ENCODE peak calls at places on chromosomes 13 and 19, in six cellular contexts. V is upper lobe of left lung, L is dorsolateral prefrontal cortex, Y is pancreas, H is brain microvascular endothelial cell, N is RWPE1. A is an unnamed sample.
A peak's percentile ranks its signal among the peaks of the same experiment; 100 is the strongest.

GRCh38 chr13:45500492-45501174 is 35.9 kb downstream of the COG3 start:
- DNase-seq in L (no peak), N (peak; percentile 26), H (peak; percentile 88), Y (no peak), V (no peak), A (no peak)

GRCh38 chr19:2462635-2463421 is 6.1 kb upstream of the LMNB2 start:
- DNase-seq in N (peak; percentile 40), V (peak; percentile 77), L (peak; percentile 86), Y (peak; percentile 91), H (peak; percentile 92), A (peak; percentile 66)

GRCh38 chr19:33486936-33487793 is 34.4 kb downstream of the PEPD start:
- DNase-seq in H (no peak), L (peak; percentile 57), N (no peak), V (no peak), Y (no peak), A (no peak)

GRCh38 chr19:39971380-39971841 is 446 bp downstream of the PSMC4 start:
- DNase-seq in N (peak; percentile 20), Y (no peak), V (no peak), L (no peak), H (peak; percentile 16), A (no peak)

GRCh38 chr19:15871570-15871969 is 26.3 kb downstream of the CYP4F2 start:
- DNase-seq in L (no peak), Y (no peak), N (no peak), V (no peak), H (no peak), A (no peak)

GRCh38 chr19:932647-933552 is 7.1 kb downstream of the ARID3A start:
- DNase-seq in Y (no peak), H (peak; percentile 70), L (no peak), N (peak; percentile 77), V (peak; percentile 54), A (no peak)

GRCh38 chr13:98575009-98575866 is 1.7 kb downstream of the STK24 start:
- DNase-seq in L (no peak), H (no peak), N (no peak), V (no peak), Y (no peak), A (no peak)

GRCh38 chr19:8569066-8569761 is 8.0 kb downstream of the MYO1F start:
- DNase-seq in N (peak; percentile 42), V (peak; percentile 79), Y (no peak), H (peak; percentile 88), L (no peak), A (peak; percentile 74)

GRCh38 chr19:38670921-38671398 is 23.5 kb downstream of the ACTN4 start:
- DNase-seq in H (no peak), L (no peak), V (no peak), Y (no peak), N (no peak), A (no peak)

GRCh38 chr13:98447881-98448641 is 128.8 kb downstream of the STK24 start:
- DNase-seq in L (peak; percentile 71), H (no peak), Y (no peak), N (peak; percentile 21), V (no peak), A (no peak)

GRCh38 chr13:26254583-26255102 is 714 bp downstream of the CDK8 start:
- DNase-seq in H (peak; percentile 10), L (peak; percentile 66), N (peak; percentile 36), Y (peak; percentile 69), V (peak; percentile 70), A (peak; percentile 6)

GRCh38 chr13:113147206-113147605 is 11.2 kb upstream of the PROZ start:
- DNase-seq in H (no peak), N (no peak), L (no peak), Y (no peak), V (no peak), A (no peak)

GRCh38 chr19:44626067-44626624 is 12.8 kb downstream of the IGSF23 start:
- DNase-seq in L (no peak), H (peak; percentile 93), V (no peak), Y (peak; percentile 68), N (peak; percentile 91), A (peak; percentile 65)

GRCh38 chr13:102838273-102838672 is 7.6 kb upstream of the ERCC5 start:
- DNase-seq in V (no peak), L (no peak), N (no peak), Y (no peak), H (no peak), A (no peak)

GRCh38 chr19:21902596-21902995 is 66.6 kb upstream of the ZNF43 start:
- DNase-seq in H (no peak), N (no peak), V (no peak), L (no peak), Y (no peak), A (no peak)

GRCh38 chr13:79417741-79418140 is 11.7 kb upstream of the RBM26 start:
- DNase-seq in N (no peak), H (no peak), L (no peak), V (no peak), Y (no peak), A (no peak)

GRCh38 chr13:51557875-51558604 is 26.2 kb upstream of the WDFY2 start:
- DNase-seq in N (peak; percentile 80), Y (no peak), V (no peak), L (no peak), H (peak; percentile 77), A (peak; percentile 64)

GRCh38 chr19:40284501-40285352 is at the start of gene AKT2:
- DNase-seq in V (no peak), Y (no peak), L (peak; percentile 74), N (no peak), H (peak; percentile 3), A (no peak)

GRCh38 chr19:51686171-51686570 is 7.0 kb upstream of the SPACA6 start:
- DNase-seq in N (no peak), L (no peak), V (no peak), H (peak; percentile 20), Y (no peak), A (no peak)

GRCh38 chr19:23439623-23440022 is 44.4 kb upstream of the ZNF91 start:
- DNase-seq in V (no peak), N (no peak), Y (no peak), H (no peak), L (no peak), A (no peak)

GRCh38 chr19:10751109-10751972 is 33.5 kb downstream of the DNM2 start:
- DNase-seq in L (no peak), V (peak; percentile 87), H (no peak), Y (peak; percentile 36), N (peak; percentile 17), A (no peak)
- H3K27ac ChIP-seq in L (peak overlapping the region; percentile 99), V (peak overlapping the region; percentile 81), H (no peak overlapping the region), Y (peak overlapping the region; percentile 84), N (peak overlapping the region; percentile 86), A (peak overlapping the region; percentile 84)

GRCh38 chr13:42807236-42807635 is 25.9 kb downstream of the FAM216B start:
- DNase-seq in Y (no peak), L (no peak), H (no peak), V (no peak), N (no peak), A (no peak)
- H3K27ac ChIP-seq in Y (no peak overlapping the region), L (no peak overlapping the region), H (no peak overlapping the region), V (no peak overlapping the region), N (no peak overlapping the region), A (no peak overlapping the region)

GRCh38 chr19:10009269-10009665 is 1.0 kb downstream of the COL5A3 start:
- DNase-seq in L (no peak), H (peak; percentile 75), N (peak; percentile 60), V (no peak), Y (peak; percentile 50), A (no peak)
- H3K27ac ChIP-seq in L (no peak overlapping the region), H (peak overlapping the region; percentile 94), N (peak overlapping the region; percentile 87), V (no peak overlapping the region), Y (no peak overlapping the region), A (no peak overlapping the region)

DNA sequence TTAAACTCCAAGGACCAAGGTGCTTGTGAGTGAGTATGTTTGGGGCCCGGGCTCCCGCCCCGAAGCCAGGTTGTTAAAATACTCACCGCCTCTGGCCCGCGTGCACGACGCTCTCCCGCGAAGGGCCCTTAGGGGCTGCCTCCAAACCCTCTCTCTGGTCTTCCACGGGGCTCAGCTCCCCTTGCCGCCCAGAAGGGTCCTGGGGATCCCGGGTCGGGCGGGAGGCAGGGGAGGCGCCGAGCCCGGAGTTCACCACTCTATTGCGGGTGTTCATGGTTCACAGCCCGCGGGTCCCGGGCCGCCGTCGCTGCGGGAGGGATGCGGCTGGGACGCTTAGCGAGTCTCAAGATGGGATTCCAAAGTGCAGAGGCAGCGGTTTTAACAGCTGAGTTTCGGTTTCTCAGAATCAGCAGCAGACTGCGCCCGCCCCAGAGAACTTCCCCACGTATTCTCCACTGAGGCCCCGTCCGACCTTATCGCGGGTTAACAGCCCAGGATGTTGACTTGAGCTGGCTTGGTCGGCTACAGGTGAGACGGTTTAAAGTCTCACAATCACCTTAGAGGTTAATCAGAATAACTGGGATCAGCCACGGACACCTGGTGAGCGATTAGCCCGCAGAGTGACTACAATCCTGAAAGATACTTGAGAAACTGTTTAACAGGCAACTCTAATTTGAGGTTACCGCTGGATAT is at the start of gene EPSTI1:
- DNase-seq in L (peak; percentile 47), Y (peak; percentile 51), V (peak; percentile 75), N (peak; percentile 53), H (peak; percentile 85), A (no peak)
- H3K27ac ChIP-seq in L (peak within 1 kb of the TSS; percentile 82), Y (peak within 1 kb of the TSS; percentile 78), V (peak within 1 kb of the TSS; percentile 95), N (peak within 1 kb of the TSS; percentile 67), H (peak within 1 kb of the TSS; percentile 86), A (peak within 1 kb of the TSS; percentile 43)

DNA sequence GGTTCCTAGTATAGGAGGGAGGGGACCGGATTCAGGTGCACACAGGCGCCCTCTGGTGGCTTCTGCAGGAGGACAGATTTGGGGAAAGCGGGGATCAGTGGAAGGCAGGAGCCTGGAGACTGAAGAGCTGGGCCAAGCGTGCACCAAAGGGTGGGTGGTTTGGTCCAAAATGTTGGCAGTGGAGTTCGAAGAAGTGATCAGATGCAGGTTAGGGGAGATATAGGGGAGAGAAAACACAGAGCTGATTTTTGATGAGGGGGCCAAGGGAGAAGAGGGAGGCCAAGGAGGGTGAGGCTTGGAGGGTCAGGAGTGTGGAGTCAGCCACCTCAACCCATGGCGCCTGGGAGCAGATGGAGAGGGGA is 6.8 kb upstream of the CARM1 start:
- DNase-seq in V (peak; percentile 89), H (peak; percentile 67), L (peak; percentile 85), Y (peak; percentile 89), N (peak; percentile 92), A (no peak)
- H3K27ac ChIP-seq in V (no peak overlapping the region), H (no peak overlapping the region), L (no peak overlapping the region), Y (no peak overlapping the region), N (peak overlapping the region; percentile 45), A (no peak overlapping the region)

GRCh38 chr13:90696254-90696653 is 651.2 kb upstream of the MIR17HG start:
- DNase-seq in H (peak; percentile 55), Y (no peak), V (no peak), L (no peak), N (peak; percentile 15), A (peak; percentile 45)
- H3K27ac ChIP-seq in H (peak overlapping the region; percentile 70), Y (no peak overlapping the region), V (no peak overlapping the region), L (no peak overlapping the region), N (no peak overlapping the region), A (peak overlapping the region; percentile 71)

A was measured in epithelial cell of prostate.